ENCODE peak calls at places on chromosomes 5 and 9, in five cellular contexts. One of them, this sample, is unnamed. For H3K36me3 and H3K9me3, the result is how much of the 10 kb centered on the place peaks cover.

GRCh38 chr5:170286532-170286931 is 11.0 kb downstream of the LCP2 start:
- DNase-seq in WERI-Rb-1: no peak
- DNase-seq in psoas muscle: no peak
- DNase-seq in transverse colon: no peak
- DNase-seq in MM.1S: no peak
- DNase-seq in this sample: no peak

GRCh38 chr5:35458824-35459207 is 158.8 kb upstream of the SPEF2 start:
- DNase-seq in psoas muscle: no peak
- DNase-seq in transverse colon: peak
- DNase-seq in WERI-Rb-1: no peak
- DNase-seq in MM.1S: no peak
- DNase-seq in this sample: no peak

GRCh38 chr9:16191691-16192402 is 639.0 kb downstream of the CCDC171 start:
- DNase-seq in MM.1S: peak
- DNase-seq in WERI-Rb-1: peak
- DNase-seq in transverse colon: peak
- DNase-seq in psoas muscle: peak
- DNase-seq in this sample: peak

GRCh38 chr5:71830626-71831539 is 111.8 kb downstream of the CARTPT start:
- DNase-seq in psoas muscle: peak
- DNase-seq in WERI-Rb-1: peak
- DNase-seq in MM.1S: no peak
- DNase-seq in transverse colon: peak
- DNase-seq in this sample: peak

GRCh38 chr5:172943906-172944305 is 15.3 kb upstream of the RPL26L1 start:
- DNase-seq in MM.1S: no peak
- DNase-seq in transverse colon: no peak
- DNase-seq in WERI-Rb-1: no peak
- DNase-seq in psoas muscle: no peak
- DNase-seq in this sample: no peak

GRCh38 chr9:136665111-136665703 is 2.5 kb downstream of the EGFL7 start:
- DNase-seq in MM.1S: no peak
- DNase-seq in WERI-Rb-1: peak
- DNase-seq in transverse colon: no peak
- DNase-seq in psoas muscle: no peak
- DNase-seq in this sample: no peak

GRCh38 chr5:1273745-1274144 is 21.1 kb downstream of the TERT start:
- DNase-seq in WERI-Rb-1: no peak
- DNase-seq in MM.1S: no peak
- DNase-seq in psoas muscle: no peak
- DNase-seq in transverse colon: no peak
- DNase-seq in this sample: no peak

GRCh38 chr5:173671121-173671949 is 54.9 kb upstream of the BOD1 start:
- DNase-seq in transverse colon: peak
- DNase-seq in MM.1S: no peak
- DNase-seq in psoas muscle: peak
- DNase-seq in WERI-Rb-1: no peak
- DNase-seq in this sample: peak

GRCh38 chr5:171307843-171308452 is 1.1 kb upstream of the TLX3 start:
- DNase-seq in psoas muscle: no peak
- DNase-seq in transverse colon: no peak
- DNase-seq in WERI-Rb-1: no peak
- DNase-seq in MM.1S: no peak
- DNase-seq in this sample: no peak

GRCh38 chr5:32690153-32690552 is 21.0 kb upstream of the NPR3 start:
- DNase-seq in transverse colon: no peak
- DNase-seq in WERI-Rb-1: no peak
- DNase-seq in MM.1S: no peak
- DNase-seq in psoas muscle: no peak
- DNase-seq in this sample: no peak

GRCh38 chr5:1447772-1448361 is 2.6 kb upstream of the SLC6A3 start:
- DNase-seq in transverse colon: no peak
- DNase-seq in psoas muscle: peak
- DNase-seq in WERI-Rb-1: peak
- DNase-seq in MM.1S: no peak
- DNase-seq in this sample: no peak

GRCh38 chr5:61933787-61934626 is 372.0 kb upstream of the KIF2A start:
- DNase-seq in psoas muscle: no peak
- DNase-seq in transverse colon: peak
- DNase-seq in MM.1S: peak
- DNase-seq in WERI-Rb-1: peak
- DNase-seq in this sample: no peak

GRCh38 chr9:36597412-36598178 is 24.9 kb downstream of the MELK start:
- DNase-seq in transverse colon: no peak
- DNase-seq in WERI-Rb-1: peak
- DNase-seq in MM.1S: no peak
- DNase-seq in psoas muscle: no peak
- DNase-seq in this sample: no peak

GRCh38 chr5:31939151-31939550 is 235.0 kb downstream of the GOLPH3 start:
- DNase-seq in WERI-Rb-1: no peak
- DNase-seq in psoas muscle: peak
- DNase-seq in transverse colon: no peak
- DNase-seq in MM.1S: no peak
- DNase-seq in this sample: no peak

DNA sequence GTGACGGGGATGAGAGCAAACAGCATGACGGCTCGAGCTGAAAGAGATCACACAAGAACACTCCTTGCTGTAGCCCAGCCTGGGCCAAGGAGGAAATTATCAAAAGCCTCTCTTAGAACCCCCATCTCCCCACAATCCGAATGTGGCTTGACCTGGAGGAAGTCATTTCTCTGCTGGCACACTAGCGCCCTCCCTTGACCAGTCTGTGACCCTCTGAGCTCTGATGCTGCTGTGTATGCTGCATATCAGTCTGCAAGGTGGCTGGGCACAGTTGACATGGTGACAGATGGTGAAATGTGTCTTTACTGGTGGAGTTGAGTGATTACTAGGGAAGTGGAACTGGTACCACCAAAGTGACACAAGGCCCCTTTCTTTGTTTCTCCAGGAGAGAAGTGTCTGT is 3.3 kb downstream of the SLC46A2 start:
- DNase-seq in MM.1S: no peak
- DNase-seq in WERI-Rb-1: peak
- DNase-seq in psoas muscle: no peak
- DNase-seq in transverse colon: peak
- DNase-seq in this sample: peak
- TF ChIP-seq CTCF in MM.1S: no peak
- TF ChIP-seq CTCF in WERI-Rb-1: peak
- TF ChIP-seq CTCF in psoas muscle: no peak
- TF ChIP-seq CTCF in transverse colon: no peak
- TF ChIP-seq CTCF in this sample: peak

DNA sequence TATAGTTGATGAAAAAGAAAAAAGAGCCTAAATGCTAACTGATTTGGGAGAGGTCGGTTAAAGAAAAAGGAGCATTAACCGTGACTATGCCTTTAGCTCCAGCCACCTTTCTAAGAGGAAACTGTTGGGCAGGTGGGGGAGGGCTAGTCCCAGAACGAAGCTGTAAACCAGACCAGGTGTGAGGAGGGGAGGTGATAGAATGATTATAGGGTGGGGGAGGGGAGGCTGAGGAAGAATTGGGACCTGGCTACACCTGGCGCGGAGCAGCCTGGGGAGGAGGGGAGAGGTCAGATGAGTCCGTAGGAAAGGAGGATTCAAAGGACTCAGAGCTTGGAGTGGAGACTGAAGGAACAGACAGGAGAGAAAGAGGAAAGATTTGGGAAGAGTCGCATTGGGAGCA is 73.4 kb downstream of the PHAX start:
- DNase-seq in WERI-Rb-1: no peak
- DNase-seq in psoas muscle: no peak
- DNase-seq in MM.1S: no peak
- DNase-seq in transverse colon: peak
- DNase-seq in this sample: no peak
- H3K36me3 ChIP-seq in WERI-Rb-1: under half
- H3K36me3 ChIP-seq in psoas muscle: under half
- H3K36me3 ChIP-seq in MM.1S: under half
- H3K36me3 ChIP-seq in transverse colon: under half
- H3K36me3 ChIP-seq in this sample: under half

GRCh38 chr9:1071730-1072129 is 21.6 kb downstream of the DMRT2 start:
- DNase-seq in WERI-Rb-1: no peak
- DNase-seq in MM.1S: peak
- DNase-seq in psoas muscle: no peak
- DNase-seq in transverse colon: peak
- DNase-seq in this sample: no peak

GRCh38 chr9:1077616-1078015 is 27.5 kb downstream of the DMRT2 start:
- DNase-seq in psoas muscle: no peak
- DNase-seq in WERI-Rb-1: no peak
- DNase-seq in MM.1S: no peak
- DNase-seq in transverse colon: no peak
- DNase-seq in this sample: no peak

DNA sequence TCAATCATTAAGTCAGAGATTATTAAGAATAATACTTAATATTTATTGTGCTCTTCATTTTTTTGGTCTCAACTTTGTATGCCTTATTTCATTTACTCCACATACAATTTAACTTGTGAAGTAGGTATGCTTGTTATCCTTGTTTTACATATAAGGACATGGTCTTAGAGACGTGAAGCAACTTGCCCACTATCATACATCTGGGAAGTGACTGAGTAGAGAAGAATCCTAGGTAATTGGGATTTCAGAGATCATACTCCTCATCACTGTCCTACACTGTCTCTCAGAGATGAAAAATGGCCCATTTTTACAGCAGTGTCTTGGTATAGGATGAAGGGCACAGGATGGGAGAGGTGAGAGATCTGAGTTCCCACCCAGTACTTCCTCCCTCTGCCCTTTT is 23.3 kb downstream of the DMRT2 start:
- DNase-seq in MM.1S: no peak
- DNase-seq in WERI-Rb-1: no peak
- DNase-seq in psoas muscle: no peak
- DNase-seq in transverse colon: no peak
- DNase-seq in this sample: no peak
- H3K9me3 ChIP-seq in MM.1S: under half
- H3K9me3 ChIP-seq in WERI-Rb-1: under half
- H3K9me3 ChIP-seq in psoas muscle: under half
- H3K9me3 ChIP-seq in transverse colon: under half
- H3K9me3 ChIP-seq in this sample: under half

DNA sequence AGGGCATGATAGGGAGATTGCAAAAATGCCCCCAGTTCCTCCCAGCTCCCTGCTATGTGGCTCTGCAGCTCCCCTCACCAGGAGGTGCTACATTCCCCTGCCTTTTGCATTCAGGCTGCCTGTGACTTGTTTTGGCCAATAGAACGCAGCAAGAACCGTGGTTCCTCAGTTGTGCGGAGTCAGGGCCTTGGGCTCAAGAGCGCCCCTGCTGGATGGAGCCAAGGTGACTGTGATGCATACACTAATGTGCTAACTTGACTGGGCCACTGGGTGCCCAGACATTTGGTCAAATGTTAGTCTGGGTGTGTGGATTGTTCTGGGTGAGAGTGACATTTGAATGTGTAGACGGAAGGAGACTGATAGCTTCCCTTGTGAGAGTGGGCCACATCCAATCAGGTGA is 123.3 kb upstream of the MVB12B start:
- DNase-seq in psoas muscle: no peak
- DNase-seq in WERI-Rb-1: no peak
- DNase-seq in MM.1S: no peak
- DNase-seq in transverse colon: no peak
- DNase-seq in this sample: no peak
- TF ChIP-seq CTCF in psoas muscle: no peak
- TF ChIP-seq CTCF in WERI-Rb-1: peak
- TF ChIP-seq CTCF in MM.1S: peak
- TF ChIP-seq CTCF in transverse colon: no peak
- TF ChIP-seq CTCF in this sample: no peak

DNA sequence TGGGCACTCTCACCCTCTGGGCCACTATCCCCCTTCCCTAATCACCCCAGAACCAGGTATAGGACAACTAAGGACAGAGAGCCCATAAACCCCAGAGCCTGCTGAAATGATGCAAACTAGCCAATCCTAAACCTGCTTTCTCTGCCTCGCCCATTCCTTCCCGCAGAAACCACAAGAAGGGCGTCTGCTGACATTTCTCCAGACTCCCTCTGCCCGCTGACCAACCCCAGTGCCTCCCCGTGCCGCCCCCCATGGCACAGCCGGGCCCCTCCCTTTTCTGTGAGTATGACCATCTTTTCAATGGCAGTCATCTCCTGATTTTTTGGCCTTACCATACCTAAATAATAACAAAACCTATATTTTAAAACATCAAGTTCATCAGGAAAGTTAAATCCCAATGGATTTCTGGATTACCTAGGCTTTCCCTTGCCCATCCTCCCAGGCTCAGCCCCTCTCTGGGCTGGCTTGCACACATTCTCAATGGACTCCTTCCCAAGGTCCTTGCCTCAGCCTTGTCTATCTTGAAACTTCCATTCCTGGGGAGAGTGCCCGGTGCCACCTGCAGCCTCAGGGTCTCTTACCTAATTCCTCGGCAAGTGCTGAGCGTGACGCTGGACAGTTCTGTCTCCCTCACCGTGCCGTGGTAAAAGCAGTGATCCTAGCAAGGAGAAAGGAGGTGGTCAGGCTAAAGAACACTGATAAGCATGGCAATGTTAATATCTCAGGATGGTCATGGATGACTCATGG is 45.2 kb downstream of the ADAM19 start:
- DNase-seq in WERI-Rb-1: no peak
- DNase-seq in MM.1S: no peak
- DNase-seq in psoas muscle: no peak
- DNase-seq in transverse colon: no peak
- DNase-seq in this sample: no peak
- H3K36me3 ChIP-seq in WERI-Rb-1: under half
- H3K36me3 ChIP-seq in MM.1S: under half
- H3K36me3 ChIP-seq in psoas muscle: under half
- H3K36me3 ChIP-seq in transverse colon: under half
- H3K36me3 ChIP-seq in this sample: under half

GRCh38 chr5:179123109-179123426 is 62.9 kb downstream of the ZNF354C start:
- DNase-seq in psoas muscle: no peak
- DNase-seq in MM.1S: no peak
- DNase-seq in transverse colon: no peak
- DNase-seq in WERI-Rb-1: no peak
- DNase-seq in this sample: peak

GRCh38 chr5:179124853-179125788 is 64.9 kb downstream of the ZNF354C start:
- DNase-seq in MM.1S: no peak
- DNase-seq in transverse colon: no peak
- DNase-seq in psoas muscle: no peak
- DNase-seq in WERI-Rb-1: no peak
- DNase-seq in this sample: peak

GRCh38 chr5:179122411-179123108 is 62.4 kb downstream of the ZNF354C start:
- DNase-seq in transverse colon: no peak
- DNase-seq in WERI-Rb-1: no peak
- DNase-seq in psoas muscle: no peak
- DNase-seq in MM.1S: no peak
- DNase-seq in this sample: no peak

GRCh38 chr5:179124329-179124852 is 64.2 kb downstream of the ZNF354C start:
- DNase-seq in WERI-Rb-1: no peak
- DNase-seq in MM.1S: no peak
- DNase-seq in transverse colon: no peak
- DNase-seq in psoas muscle: no peak
- DNase-seq in this sample: peak

GRCh38 chr5:179123491-179124328 is 63.5 kb downstream of the ZNF354C start:
- DNase-seq in MM.1S: no peak
- DNase-seq in psoas muscle: no peak
- DNase-seq in WERI-Rb-1: no peak
- DNase-seq in transverse colon: no peak
- DNase-seq in this sample: no peak
- H3K9me3 ChIP-seq in MM.1S: under half
- H3K9me3 ChIP-seq in psoas muscle: under half
- H3K9me3 ChIP-seq in WERI-Rb-1: under half
- H3K9me3 ChIP-seq in transverse colon: under half
- H3K9me3 ChIP-seq in this sample: under half

DNA sequence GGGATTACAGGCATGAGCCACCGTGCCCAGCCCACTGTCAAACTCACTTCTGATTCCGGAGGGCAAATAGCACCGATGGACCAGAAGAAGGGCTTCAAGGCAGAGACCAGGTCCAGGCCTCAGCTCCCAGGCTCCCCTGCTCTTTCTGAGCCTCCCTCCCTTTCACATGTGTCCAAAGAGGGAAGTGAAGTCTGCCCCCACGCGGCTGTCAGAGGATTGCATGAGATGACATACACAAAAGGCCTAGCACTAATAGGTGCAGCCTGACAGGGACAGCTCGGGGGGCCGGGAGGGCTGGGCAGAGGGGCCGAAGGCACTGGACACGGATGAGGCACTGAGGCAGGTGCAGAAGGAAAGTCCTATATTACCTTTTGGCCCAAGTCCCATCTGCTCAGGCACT is 16.1 kb downstream of the FBP1 start:
- DNase-seq in psoas muscle: no peak
- DNase-seq in WERI-Rb-1: peak
- DNase-seq in transverse colon: peak
- DNase-seq in MM.1S: peak
- DNase-seq in this sample: no peak
- TF ChIP-seq CTCF in psoas muscle: no peak
- TF ChIP-seq CTCF in WERI-Rb-1: peak
- TF ChIP-seq CTCF in transverse colon: peak
- TF ChIP-seq CTCF in MM.1S: peak
- TF ChIP-seq CTCF in this sample: no peak

This sample was measured in ascending aorta.